ENCODE peak calls at places on chromosomes 11 and 22, in seven cellular contexts. D, W, S, G, B, U and P are unnamed samples.

GRCh38 chr11:91163619-91164451 is 941.0 kb upstream of the CHORDC1 start:
- DNase-seq in U (no peak), W (no peak), D (no peak), G (peak; percentile 67), B (no peak), S (no peak), P (no peak)

GRCh38 chr22:45225732-45226560 is 14.7 kb downstream of the KIAA0930 start:
- DNase-seq in G (no peak), D (no peak), U (no peak), W (no peak), S (no peak), B (no peak), P (no peak)

GRCh38 chr11:43691806-43692205 is 11.3 kb downstream of the HSD17B12 start:
- DNase-seq in B (no peak), D (no peak), U (no peak), G (no peak), S (no peak), W (no peak), P (no peak)

GRCh38 chr22:23591203-23591791 is 11.2 kb upstream of the IGLL1 start:
- DNase-seq in D (peak; percentile 27), B (peak; percentile 48), S (peak; percentile 51), W (peak; percentile 33), G (peak; percentile 81), U (peak; percentile 42), P (peak; percentile 87)

GRCh38 chr11:16111690-16112089 is 244.7 kb downstream of the SOX6 start:
- DNase-seq in D (no peak), W (no peak), B (no peak), S (no peak), U (no peak), G (no peak), P (no peak)

GRCh38 chr11:111819161-111820058 is 52.0 kb downstream of the ALG9 start:
- DNase-seq in U (no peak), W (peak; percentile 15), B (no peak), S (no peak), G (no peak), D (no peak), P (no peak)

GRCh38 chr22:25068701-25069100 is 116.2 kb downstream of the KIAA1671 start:
- DNase-seq in W (no peak), G (peak; percentile 38), B (no peak), D (no peak), U (peak; percentile 14), S (no peak), P (no peak)

GRCh38 chr11:48088682-48089050 is 108.3 kb downstream of the PTPRJ start:
- DNase-seq in B (no peak), G (no peak), D (no peak), S (no peak), W (no peak), U (no peak), P (no peak)

GRCh38 chr11:69359735-69360470 is 65.9 kb downstream of the MYEOV start:
- DNase-seq in U (no peak), S (no peak), W (peak; percentile 26), B (no peak), D (no peak), G (no peak), P (no peak)

GRCh38 chr11:45100338-45100737 is 46.1 kb upstream of the PRDM11 start:
- DNase-seq in B (no peak), G (peak; percentile 66), U (no peak), W (peak; percentile 75), S (no peak), D (no peak), P (no peak)

GRCh38 chr22:41936894-41937169 is 10.1 kb downstream of the CENPM start:
- DNase-seq in S (no peak), U (no peak), D (no peak), B (no peak), W (no peak), G (no peak), P (no peak)

GRCh38 chr11:93113824-93114223 is 84.0 kb downstream of the SLC36A4 start:
- DNase-seq in U (no peak), W (no peak), G (no peak), D (no peak), B (no peak), S (no peak), P (no peak)

GRCh38 chr11:74185695-74186094 is 14.6 kb downstream of the PPME1 start:
- DNase-seq in G (no peak), U (no peak), B (no peak), W (no peak), D (no peak), S (no peak), P (no peak)

GRCh38 chr11:126834573-126834972 is 166.0 kb downstream of the KIRREL3 start:
- DNase-seq in G (no peak), W (peak; percentile 59), B (no peak), D (no peak), S (no peak), U (no peak), P (no peak)

GRCh38 chr11:36002196-36002595 is 58.3 kb downstream of the LDLRAD3 start:
- DNase-seq in G (no peak), S (no peak), U (no peak), D (no peak), W (peak; percentile 19), B (no peak), P (no peak)

GRCh38 chr22:27754247-27754887 is 47.2 kb downstream of the MN1 start:
- DNase-seq in U (no peak), D (no peak), S (no peak), W (peak; percentile 75), G (no peak), B (no peak), P (no peak)

GRCh38 chr11:396511-396947 is 2.5 kb downstream of the PKP3 start:
- DNase-seq in B (peak; percentile 91), S (no peak), G (no peak), U (no peak), D (no peak), W (peak; percentile 47), P (peak; percentile 48)

GRCh38 chr22:25488244-25489020 is 76.0 kb upstream of the GRK3 start:
- DNase-seq in W (peak; percentile 82), U (no peak), B (peak; percentile 61), D (peak; percentile 57), S (no peak), G (peak; percentile 78), P (no peak)

GRCh38 chr11:69351460-69351859 is 57.5 kb downstream of the MYEOV start:
- DNase-seq in D (no peak), W (peak; percentile 70), S (no peak), U (no peak), B (no peak), G (no peak), P (no peak)

GRCh38 chr11:120273432-120273831 is 33.5 kb downstream of the POU2F3 start:
- DNase-seq in B (no peak), D (no peak), G (no peak), W (no peak), S (no peak), U (no peak), P (no peak)

GRCh38 chr11:32385998-32386397 is 49.3 kb downstream of the WT1 start:
- DNase-seq in U (no peak), W (peak; percentile 75), D (no peak), S (peak; percentile 27), B (peak; percentile 56), G (peak; percentile 54), P (peak; percentile 28)